ENCODE peak calls at places on chromosome 13, in four cellular contexts. X, J, N and I are unnamed samples.

GRCh38 chr13:31236211-31236786 is 36.5 kb downstream of the B3GLCT start:
- DNase-seq in X (no peak), J (no peak), N (no peak), I (no peak)

GRCh38 chr13:46170268-46170667 is 11.7 kb downstream of the LCP1 start:
- DNase-seq in X (no peak), J (no peak), N (no peak), I (no peak)

GRCh38 chr13:25267715-25268114 is 19.6 kb downstream of the MTMR6 start:
- DNase-seq in X (no peak), J (no peak), N (no peak), I (no peak)

GRCh38 chr13:41284512-41285288 is 21.3 kb upstream of the MTRF1 start:
- DNase-seq in X (no peak), J (peak; percentile 60), N (no peak), I (no peak)

GRCh38 chr13:42574435-42575311 is 721 bp downstream of the TNFSF11 start:
- DNase-seq in X (peak; percentile 63), J (no peak), N (no peak), I (no peak)

GRCh38 chr13:34466301-34466700 is 475.8 kb upstream of the NBEA start:
- DNase-seq in X (no peak), J (no peak), N (no peak), I (no peak)

GRCh38 chr13:78317030-78317429 is 286.3 kb downstream of the POU4F1 start:
- DNase-seq in X (no peak), J (no peak), N (no peak), I (no peak)

GRCh38 chr13:78137404-78138142 is 218.9 kb upstream of the EDNRB start:
- DNase-seq in X (no peak), J (peak; percentile 6), N (no peak), I (peak; percentile 23)

GRCh38 chr13:99639126-99639525 is 137.9 kb downstream of the TM9SF2 start:
- DNase-seq in X (no peak), J (no peak), N (no peak), I (no peak)

GRCh38 chr13:85567909-85568308 is 231.3 kb downstream of the SLITRK6 start:
- DNase-seq in X (no peak), J (no peak), N (no peak), I (no peak)

GRCh38 chr13:75365724-75366173 is 116.2 kb downstream of the TBC1D4 start:
- DNase-seq in X (no peak), J (peak; percentile 1), N (no peak), I (peak; percentile 18)

GRCh38 chr13:44899967-44900366 is 89.3 kb downstream of the NUFIP1 start:
- DNase-seq in X (no peak), J (no peak), N (no peak), I (no peak)

GRCh38 chr13:66844933-66845332 is 385.2 kb downstream of the PCDH9 start:
- DNase-seq in X (no peak), J (no peak), N (no peak), I (no peak)

GRCh38 chr13:100203696-100204367 is 114.9 kb downstream of the PCCA start:
- DNase-seq in X (no peak), J (no peak), N (no peak), I (peak; percentile 45)

GRCh38 chr13:100095498-100095897 is 6.6 kb downstream of the PCCA start:
- DNase-seq in X (no peak), J (no peak), N (no peak), I (no peak)

GRCh38 chr13:31207630-31208549 is 8.1 kb downstream of the B3GLCT start:
- DNase-seq in X (no peak), J (no peak), N (peak; percentile 57), I (no peak)

GRCh38 chr13:71854401-71854800 is 12.6 kb downstream of the DACH1 start:
- DNase-seq in X (no peak), J (no peak), N (no peak), I (no peak)

GRCh38 chr13:97255515-97255999 is 33.4 kb downstream of the MBNL2 start:
- DNase-seq in X (no peak), J (no peak), N (no peak), I (no peak)
- TF ChIP-seq POLR2A in X (no peak), J (no peak), N (no peak), I (no peak)

DNA sequence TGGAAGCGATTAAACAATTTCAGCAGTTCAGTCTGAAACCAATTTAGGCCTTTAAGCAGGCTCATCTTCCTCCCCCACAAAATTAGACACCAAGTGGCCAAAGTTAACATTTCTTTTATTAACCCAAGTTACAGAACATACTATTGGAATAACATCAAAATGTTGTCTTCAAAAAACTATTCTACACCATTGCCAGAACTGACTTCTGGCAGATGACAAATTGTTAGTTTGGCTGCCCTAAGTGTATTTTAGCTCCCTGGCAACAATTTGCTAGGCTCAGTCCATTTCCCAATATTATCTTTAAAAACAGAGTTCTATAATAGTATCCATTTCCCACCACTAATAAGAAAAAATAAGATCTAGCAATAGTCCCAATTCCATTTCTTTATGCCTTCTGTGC is 107.8 kb downstream of the SGCG start:
- DNase-seq in X (no peak), J (no peak), N (no peak), I (no peak)
- TF ChIP-seq POLR2A in X (no peak), J (no peak), N (no peak), I (no peak)

GRCh38 chr13:32262619-32263018 is 52.5 kb downstream of the ZAR1L start:
- DNase-seq in X (no peak), J (no peak), N (no peak), I (no peak)
- TF ChIP-seq POLR2A in X (no peak), J (no peak), N (no peak), I (no peak)

DNA sequence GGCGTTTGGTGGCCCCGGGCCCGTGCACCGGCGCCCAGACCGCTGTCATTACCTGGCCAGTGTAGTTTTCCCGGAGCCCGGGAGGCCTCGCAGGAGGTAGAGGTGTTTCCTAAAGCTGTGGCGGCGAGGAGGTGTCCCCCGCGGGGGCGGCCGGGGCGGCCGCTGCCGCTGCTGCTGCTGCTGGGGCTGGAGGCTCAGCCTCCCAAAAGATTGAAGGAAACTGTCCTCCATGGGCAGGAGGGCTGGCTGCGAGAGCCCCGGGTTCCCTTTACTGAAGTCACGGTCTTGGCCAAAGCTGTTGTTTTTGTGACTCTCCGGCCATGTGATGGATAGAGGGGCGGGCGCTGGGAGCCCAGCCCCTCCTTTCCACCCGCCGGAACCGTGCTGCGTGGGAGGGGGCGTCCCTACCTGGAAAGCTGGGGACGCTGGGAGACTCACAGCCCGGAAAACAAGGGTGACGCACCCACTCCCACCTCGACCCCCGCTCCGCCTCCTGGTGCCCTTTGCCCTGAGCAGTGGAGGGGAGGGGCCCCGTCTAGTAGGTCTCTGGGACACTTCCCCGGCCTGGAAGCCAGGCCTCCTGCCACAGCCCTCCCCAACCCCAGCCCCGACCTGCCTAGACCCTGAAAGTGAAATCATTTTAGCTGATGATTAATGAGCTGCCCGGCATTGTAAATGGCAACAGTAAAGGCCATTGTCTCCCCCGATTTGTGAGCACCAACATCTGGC is at the start of gene N4BP2L1:
- DNase-seq in X (peak; percentile 50), J (peak; percentile 13), N (peak; percentile 87), I (peak; percentile 50)
- TF ChIP-seq POLR2A in X (peak; percentile 83), J (no peak), N (peak; percentile 89), I (no peak)

GRCh38 chr13:108915634-108916497 is 286.5 kb downstream of the MYO16 start:
- DNase-seq in X (peak; percentile 30), J (peak; percentile 67), N (peak; percentile 86), I (peak; percentile 84)
- TF ChIP-seq POLR2A in X (no peak), J (no peak), N (no peak), I (no peak)

GRCh38 chr13:27171244-27171829 is at the start of gene USP12:
- DNase-seq in X (peak; percentile 6), J (no peak), N (peak; percentile 55), I (no peak)
- TF ChIP-seq POLR2A in X (no peak), J (peak; percentile 56), N (no peak), I (peak; percentile 82)

GRCh38 chr13:102768914-102769313 is 4.7 kb downstream of the TEX30 start:
- DNase-seq in X (no peak), J (no peak), N (no peak), I (no peak)

GRCh38 chr13:102769679-102770078 is 3.9 kb downstream of the TEX30 start:
- DNase-seq in X (no peak), J (no peak), N (no peak), I (no peak)

GRCh38 chr13:102771298-102772041 is 2.1 kb downstream of the TEX30 start:
- DNase-seq in X (no peak), J (no peak), N (no peak), I (no peak)

GRCh38 chr13:102772042-102772425 is 1.6 kb downstream of the TEX30 start:
- DNase-seq in X (no peak), J (no peak), N (no peak), I (no peak)

GRCh38 chr13:102770435-102770834 is 3.2 kb downstream of the TEX30 start:
- DNase-seq in X (no peak), J (no peak), N (no peak), I (no peak)
- TF ChIP-seq POLR2A in X (no peak), J (no peak), N (no peak), I (no peak)

DNA sequence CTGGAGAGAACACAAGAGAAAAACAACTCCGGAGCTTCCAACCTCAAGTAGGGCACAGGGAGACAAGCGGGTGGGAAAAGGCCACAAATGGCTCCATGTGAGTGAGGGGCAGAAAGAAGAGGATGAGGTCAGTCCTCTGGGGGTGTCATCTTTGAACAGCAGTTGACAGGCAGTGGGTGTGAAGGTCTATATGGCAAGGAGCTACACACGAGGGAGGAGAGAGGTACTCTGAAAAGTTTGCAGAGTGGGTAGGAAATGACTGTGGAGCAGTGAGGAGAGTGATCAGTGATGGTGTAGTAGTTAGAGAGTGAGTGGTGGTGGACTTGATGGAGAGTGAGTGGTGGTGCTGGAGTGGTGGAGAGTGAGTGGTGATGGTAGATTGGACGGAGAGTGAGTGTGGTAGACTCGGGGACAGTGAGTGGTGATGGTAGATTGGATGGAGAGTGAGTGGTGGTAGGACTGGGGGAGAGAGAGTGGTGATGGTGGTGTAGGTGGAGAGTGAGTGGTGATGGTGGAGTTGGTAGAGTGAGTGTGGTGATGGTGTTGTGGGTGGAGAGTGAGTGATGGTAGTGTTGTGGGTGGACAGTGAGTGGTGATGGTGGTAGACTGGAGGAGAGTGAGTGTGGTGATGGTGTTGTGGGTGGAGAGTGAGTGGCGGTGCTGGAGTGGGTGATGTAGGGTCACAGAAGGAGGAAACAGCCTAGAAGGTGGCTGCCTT is 4.0 kb downstream of the TFDP1 start:
- DNase-seq in X (no peak), J (no peak), N (no peak), I (no peak)
- TF ChIP-seq POLR2A in X (no peak), J (no peak), N (no peak), I (no peak)

GRCh38 chr13:112209731-112210130 is 142.8 kb downstream of the SOX1 start:
- DNase-seq in X (no peak), J (no peak), N (no peak), I (no peak)

GRCh38 chr13:112210401-112210800 is 143.5 kb downstream of the SOX1 start:
- DNase-seq in X (no peak), J (no peak), N (no peak), I (peak; percentile 35)

GRCh38 chr13:112209266-112209665 is 142.3 kb downstream of the SOX1 start:
- DNase-seq in X (no peak), J (no peak), N (no peak), I (no peak)

GRCh38 chr13:112213467-112214245 is 146.7 kb downstream of the SOX1 start:
- DNase-seq in X (no peak), J (no peak), N (no peak), I (no peak)

GRCh38 chr13:112212533-112212932 is 145.6 kb downstream of the SOX1 start:
- DNase-seq in X (no peak), J (no peak), N (no peak), I (no peak)
- TF ChIP-seq POLR2A in X (no peak), J (no peak), N (no peak), I (no peak)